ENCODE peak calls at places on chromosomes 5 and 9, in seven cellular contexts. One of them, this sample, is unnamed.

GRCh38 chr5:168219515-168220410 is 71.7 kb upstream of the WWC1 start:
- DNase-seq in heart left ventricle: no peak
- DNase-seq in CD8-positive, alpha-beta T cell: no peak
- DNase-seq in WERI-Rb-1: peak
- DNase-seq in lower leg skin: peak
- DNase-seq in choroid plexus epithelial cell: peak
- DNase-seq in ovary: peak
- DNase-seq in this sample: peak

GRCh38 chr9:98917691-98918487 is 25.8 kb upstream of the COL15A1 start:
- DNase-seq in CD8-positive, alpha-beta T cell: no peak
- DNase-seq in lower leg skin: no peak
- DNase-seq in heart left ventricle: no peak
- DNase-seq in choroid plexus epithelial cell: peak
- DNase-seq in ovary: peak
- DNase-seq in WERI-Rb-1: peak
- DNase-seq in this sample: no peak

GRCh38 chr9:98995059-98995665 is 51.5 kb downstream of the COL15A1 start:
- DNase-seq in ovary: no peak
- DNase-seq in heart left ventricle: peak
- DNase-seq in lower leg skin: no peak
- DNase-seq in choroid plexus epithelial cell: no peak
- DNase-seq in WERI-Rb-1: no peak
- DNase-seq in CD8-positive, alpha-beta T cell: no peak
- DNase-seq in this sample: no peak

GRCh38 chr9:109477269-109478203 is 20.6 kb downstream of the PTPN3 start:
- DNase-seq in WERI-Rb-1: no peak
- DNase-seq in CD8-positive, alpha-beta T cell: no peak
- DNase-seq in ovary: no peak
- DNase-seq in lower leg skin: no peak
- DNase-seq in choroid plexus epithelial cell: no peak
- DNase-seq in heart left ventricle: no peak
- DNase-seq in this sample: no peak

GRCh38 chr9:78297672-78297961 is 692 bp downstream of the PSAT1 start:
- DNase-seq in heart left ventricle: no peak
- DNase-seq in choroid plexus epithelial cell: peak
- DNase-seq in lower leg skin: no peak
- DNase-seq in WERI-Rb-1: no peak
- DNase-seq in ovary: no peak
- DNase-seq in CD8-positive, alpha-beta T cell: no peak
- DNase-seq in this sample: peak

GRCh38 chr5:133818031-133818431 is 150.4 kb downstream of the C5orf15 start:
- DNase-seq in lower leg skin: peak
- DNase-seq in ovary: peak
- DNase-seq in WERI-Rb-1: no peak
- DNase-seq in CD8-positive, alpha-beta T cell: no peak
- DNase-seq in heart left ventricle: peak
- DNase-seq in choroid plexus epithelial cell: no peak
- DNase-seq in this sample: peak

GRCh38 chr5:91378683-91379601 is 4.2 kb downstream of the ARRDC3 start:
- DNase-seq in CD8-positive, alpha-beta T cell: no peak
- DNase-seq in choroid plexus epithelial cell: no peak
- DNase-seq in lower leg skin: no peak
- DNase-seq in ovary: no peak
- DNase-seq in heart left ventricle: no peak
- DNase-seq in WERI-Rb-1: no peak
- DNase-seq in this sample: peak

GRCh38 chr5:141846031-141846430 is 32.2 kb downstream of the PCDH1 start:
- DNase-seq in ovary: no peak
- DNase-seq in WERI-Rb-1: peak
- DNase-seq in heart left ventricle: no peak
- DNase-seq in lower leg skin: no peak
- DNase-seq in CD8-positive, alpha-beta T cell: no peak
- DNase-seq in choroid plexus epithelial cell: peak
- DNase-seq in this sample: peak

GRCh38 chr9:36970007-36970888 is 63.8 kb downstream of the PAX5 start:
- DNase-seq in heart left ventricle: no peak
- DNase-seq in choroid plexus epithelial cell: no peak
- DNase-seq in lower leg skin: no peak
- DNase-seq in CD8-positive, alpha-beta T cell: no peak
- DNase-seq in WERI-Rb-1: no peak
- DNase-seq in ovary: no peak
- DNase-seq in this sample: no peak

GRCh38 chr9:127384901-127385300 is 12.1 kb upstream of the SLC2A8 start:
- DNase-seq in heart left ventricle: no peak
- DNase-seq in lower leg skin: no peak
- DNase-seq in choroid plexus epithelial cell: no peak
- DNase-seq in CD8-positive, alpha-beta T cell: no peak
- DNase-seq in ovary: no peak
- DNase-seq in WERI-Rb-1: peak
- DNase-seq in this sample: no peak

GRCh38 chr9:33310748-33311147 is 20.4 kb downstream of the NFX1 start:
- DNase-seq in choroid plexus epithelial cell: no peak
- DNase-seq in lower leg skin: no peak
- DNase-seq in CD8-positive, alpha-beta T cell: no peak
- DNase-seq in heart left ventricle: no peak
- DNase-seq in ovary: no peak
- DNase-seq in WERI-Rb-1: no peak
- DNase-seq in this sample: no peak

GRCh38 chr9:21976334-21976875 is 17.8 kb downstream of the CDKN2A start:
- DNase-seq in CD8-positive, alpha-beta T cell: no peak
- DNase-seq in ovary: no peak
- DNase-seq in WERI-Rb-1: no peak
- DNase-seq in choroid plexus epithelial cell: no peak
- DNase-seq in heart left ventricle: no peak
- DNase-seq in lower leg skin: no peak
- DNase-seq in this sample: no peak

GRCh38 chr5:131112424-131112823 is 52.6 kb downstream of the HINT1 start:
- DNase-seq in WERI-Rb-1: no peak
- DNase-seq in ovary: no peak
- DNase-seq in CD8-positive, alpha-beta T cell: no peak
- DNase-seq in heart left ventricle: no peak
- DNase-seq in choroid plexus epithelial cell: no peak
- DNase-seq in lower leg skin: no peak
- DNase-seq in this sample: no peak

GRCh38 chr9:77271023-77271690 is 93.8 kb downstream of the VPS13A start:
- DNase-seq in CD8-positive, alpha-beta T cell: no peak
- DNase-seq in choroid plexus epithelial cell: no peak
- DNase-seq in heart left ventricle: no peak
- DNase-seq in WERI-Rb-1: no peak
- DNase-seq in lower leg skin: no peak
- DNase-seq in ovary: no peak
- DNase-seq in this sample: no peak

GRCh38 chr9:7542648-7543165 is 256.9 kb downstream of the DMAC1 start:
- DNase-seq in CD8-positive, alpha-beta T cell: no peak
- DNase-seq in lower leg skin: no peak
- DNase-seq in ovary: no peak
- DNase-seq in heart left ventricle: no peak
- DNase-seq in WERI-Rb-1: peak
- DNase-seq in choroid plexus epithelial cell: no peak
- DNase-seq in this sample: no peak

GRCh38 chr5:124231794-124232193 is 514.6 kb downstream of the ZNF608 start:
- DNase-seq in heart left ventricle: no peak
- DNase-seq in WERI-Rb-1: no peak
- DNase-seq in ovary: no peak
- DNase-seq in lower leg skin: no peak
- DNase-seq in choroid plexus epithelial cell: no peak
- DNase-seq in CD8-positive, alpha-beta T cell: no peak
- DNase-seq in this sample: no peak

GRCh38 chr9:136619742-136620440 is 42.8 kb upstream of the EGFL7 start:
- DNase-seq in heart left ventricle: peak
- DNase-seq in ovary: no peak
- DNase-seq in lower leg skin: no peak
- DNase-seq in choroid plexus epithelial cell: peak
- DNase-seq in CD8-positive, alpha-beta T cell: no peak
- DNase-seq in WERI-Rb-1: peak
- DNase-seq in this sample: peak

GRCh38 chr5:78569441-78569840 is 79.1 kb downstream of the LHFPL2 start:
- DNase-seq in ovary: peak
- DNase-seq in lower leg skin: no peak
- DNase-seq in CD8-positive, alpha-beta T cell: no peak
- DNase-seq in heart left ventricle: no peak
- DNase-seq in choroid plexus epithelial cell: peak
- DNase-seq in WERI-Rb-1: peak
- DNase-seq in this sample: peak

GRCh38 chr5:7991125-7991821 is 122.3 kb downstream of the MTRR start:
- DNase-seq in heart left ventricle: no peak
- DNase-seq in WERI-Rb-1: no peak
- DNase-seq in CD8-positive, alpha-beta T cell: no peak
- DNase-seq in choroid plexus epithelial cell: no peak
- DNase-seq in lower leg skin: no peak
- DNase-seq in ovary: no peak
- DNase-seq in this sample: no peak

GRCh38 chr9:91443994-91444392 is 20.4 kb upstream of the NFIL3 start:
- DNase-seq in CD8-positive, alpha-beta T cell: no peak
- DNase-seq in ovary: no peak
- DNase-seq in lower leg skin: no peak
- DNase-seq in choroid plexus epithelial cell: no peak
- DNase-seq in heart left ventricle: no peak
- DNase-seq in WERI-Rb-1: no peak
- DNase-seq in this sample: no peak

GRCh38 chr9:95486318-95486717 is 30.5 kb downstream of the PTCH1 start:
- DNase-seq in choroid plexus epithelial cell: no peak
- DNase-seq in heart left ventricle: no peak
- DNase-seq in lower leg skin: no peak
- DNase-seq in WERI-Rb-1: no peak
- DNase-seq in ovary: no peak
- DNase-seq in CD8-positive, alpha-beta T cell: no peak
- DNase-seq in this sample: no peak

GRCh38 chr9:97518909-97519307 is 17.4 kb downstream of the TMOD1 start:
- DNase-seq in ovary: peak
- DNase-seq in CD8-positive, alpha-beta T cell: no peak
- DNase-seq in choroid plexus epithelial cell: no peak
- DNase-seq in WERI-Rb-1: no peak
- DNase-seq in heart left ventricle: no peak
- DNase-seq in lower leg skin: peak
- DNase-seq in this sample: peak

GRCh38 chr5:158639876-158640570 is 459.7 kb downstream of the EBF1 start:
- DNase-seq in heart left ventricle: no peak
- DNase-seq in ovary: no peak
- DNase-seq in CD8-positive, alpha-beta T cell: no peak
- DNase-seq in WERI-Rb-1: no peak
- DNase-seq in choroid plexus epithelial cell: no peak
- DNase-seq in lower leg skin: no peak
- DNase-seq in this sample: no peak

GRCh38 chr5:172096184-172096941 is 89.9 kb upstream of the FBXW11 start:
- DNase-seq in WERI-Rb-1: no peak
- DNase-seq in choroid plexus epithelial cell: peak
- DNase-seq in lower leg skin: no peak
- DNase-seq in ovary: no peak
- DNase-seq in heart left ventricle: no peak
- DNase-seq in CD8-positive, alpha-beta T cell: no peak
- DNase-seq in this sample: no peak

GRCh38 chr5:83345423-83345822 is 126.1 kb upstream of the VCAN start:
- DNase-seq in WERI-Rb-1: no peak
- DNase-seq in lower leg skin: no peak
- DNase-seq in choroid plexus epithelial cell: no peak
- DNase-seq in heart left ventricle: no peak
- DNase-seq in ovary: no peak
- DNase-seq in CD8-positive, alpha-beta T cell: no peak
- DNase-seq in this sample: no peak

GRCh38 chr9:19286634-19287188 is 56.2 kb downstream of the DENND4C start:
- DNase-seq in heart left ventricle: no peak
- DNase-seq in CD8-positive, alpha-beta T cell: no peak
- DNase-seq in lower leg skin: no peak
- DNase-seq in WERI-Rb-1: no peak
- DNase-seq in choroid plexus epithelial cell: peak
- DNase-seq in ovary: no peak
- DNase-seq in this sample: peak

DNA sequence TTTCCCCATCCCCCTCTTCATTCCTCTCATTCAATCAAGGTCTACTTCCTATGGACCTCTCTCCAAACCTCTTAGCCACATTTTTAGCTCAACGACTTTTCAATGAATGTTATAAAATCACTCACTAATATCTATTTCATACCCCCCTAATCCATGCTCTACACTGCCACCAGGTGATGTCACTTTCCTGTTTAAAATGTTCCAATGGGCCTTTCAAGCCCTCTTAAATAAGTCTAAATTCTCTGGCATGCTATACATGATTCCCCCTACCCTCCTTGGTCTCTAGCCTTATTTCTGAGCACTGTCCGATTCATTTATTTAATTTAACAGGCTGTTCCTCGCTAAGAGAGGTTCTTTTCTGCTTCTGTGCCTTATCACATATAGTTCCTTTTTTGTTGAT is 9.3 kb downstream of the ABHD17B start:
- DNase-seq in ovary: no peak
- DNase-seq in CD8-positive, alpha-beta T cell: no peak
- DNase-seq in heart left ventricle: no peak
- DNase-seq in WERI-Rb-1: no peak
- DNase-seq in choroid plexus epithelial cell: no peak
- DNase-seq in lower leg skin: no peak
- DNase-seq in this sample: no peak
- H3K4me3 ChIP-seq in ovary: no peak
- H3K4me3 ChIP-seq in CD8-positive, alpha-beta T cell: no peak
- H3K4me3 ChIP-seq in heart left ventricle: no peak
- H3K4me3 ChIP-seq in WERI-Rb-1: no peak
- H3K4me3 ChIP-seq in choroid plexus epithelial cell: no peak
- H3K4me3 ChIP-seq in lower leg skin: no peak
- H3K4me3 ChIP-seq in this sample: no peak

GRCh38 chr5:14326035-14326909 is 183.1 kb downstream of the TRIO start:
- DNase-seq in lower leg skin: no peak
- DNase-seq in CD8-positive, alpha-beta T cell: no peak
- DNase-seq in choroid plexus epithelial cell: no peak
- DNase-seq in ovary: no peak
- DNase-seq in WERI-Rb-1: peak
- DNase-seq in heart left ventricle: no peak
- DNase-seq in this sample: no peak
- TF ChIP-seq CTCF in lower leg skin: no peak
- TF ChIP-seq CTCF in CD8-positive, alpha-beta T cell: no peak
- TF ChIP-seq CTCF in choroid plexus epithelial cell: peak
- TF ChIP-seq CTCF in ovary: no peak
- TF ChIP-seq CTCF in WERI-Rb-1: peak
- TF ChIP-seq CTCF in heart left ventricle: peak
- TF ChIP-seq CTCF in this sample: peak

GRCh38 chr5:39219433-39219832 is at the start of gene FYB1:
- DNase-seq in choroid plexus epithelial cell: no peak
- DNase-seq in WERI-Rb-1: no peak
- DNase-seq in heart left ventricle: peak
- DNase-seq in CD8-positive, alpha-beta T cell: no peak
- DNase-seq in ovary: no peak
- DNase-seq in lower leg skin: peak
- DNase-seq in this sample: no peak
- H3K4me3 ChIP-seq in choroid plexus epithelial cell: no peak
- H3K4me3 ChIP-seq in WERI-Rb-1: no peak
- H3K4me3 ChIP-seq in heart left ventricle: peak
- H3K4me3 ChIP-seq in CD8-positive, alpha-beta T cell: no peak
- H3K4me3 ChIP-seq in ovary: no peak
- H3K4me3 ChIP-seq in lower leg skin: no peak
- H3K4me3 ChIP-seq in this sample: no peak

DNA sequence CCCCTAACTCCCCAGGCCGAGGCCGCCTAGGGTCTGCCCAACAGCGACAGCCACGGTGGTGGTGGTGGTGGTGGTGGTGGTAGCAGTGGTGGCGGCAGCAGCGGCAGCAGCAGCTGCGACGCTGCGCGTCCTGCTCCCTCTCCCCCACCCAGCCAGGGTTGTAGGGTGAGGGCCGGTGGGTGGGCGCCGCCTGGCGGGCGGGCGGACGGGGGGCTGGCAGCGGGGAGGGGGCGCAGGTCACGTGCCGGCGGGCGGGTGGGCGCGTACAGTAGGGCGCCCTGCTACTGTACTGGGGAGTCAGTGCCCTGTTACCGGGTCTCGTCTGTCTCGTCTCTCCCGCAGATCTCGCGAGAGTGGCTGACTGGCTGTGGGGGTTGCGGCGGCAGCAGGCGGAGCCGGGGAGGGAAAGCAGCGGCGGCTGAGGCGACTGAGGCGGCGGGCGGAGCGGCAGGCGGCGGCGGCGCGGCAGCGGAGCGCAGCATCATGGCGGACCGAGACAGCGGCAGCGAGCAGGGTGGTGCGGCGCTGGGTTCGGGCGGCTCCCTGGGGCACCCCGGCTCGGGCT is at the start of gene PURA:
- DNase-seq in ovary: peak
- DNase-seq in heart left ventricle: peak
- DNase-seq in WERI-Rb-1: peak
- DNase-seq in CD8-positive, alpha-beta T cell: peak
- DNase-seq in choroid plexus epithelial cell: peak
- DNase-seq in lower leg skin: peak
- DNase-seq in this sample: peak
- TF ChIP-seq CTCF in ovary: no peak
- TF ChIP-seq CTCF in heart left ventricle: no peak
- TF ChIP-seq CTCF in WERI-Rb-1: no peak
- TF ChIP-seq CTCF in CD8-positive, alpha-beta T cell: no peak
- TF ChIP-seq CTCF in choroid plexus epithelial cell: no peak
- TF ChIP-seq CTCF in lower leg skin: no peak
- TF ChIP-seq CTCF in this sample: no peak

This sample was measured in astrocyte of the spinal cord.